ENCODE peak calls at places on chromosomes 16 and 17, in seven cellular contexts. F is gastrocnemius medialis, R is IMR-90, X is HCT116, S is ovary, Z is GM12878, P is right lobe of liver. W is an unnamed sample. For H3K9me3, the result is how much of the 10 kb centered on the place peaks cover.

GRCh38 chr17:48453447-48453846 is 23.4 kb upstream of the SKAP1 start:
- DNase-seq in S (no peak), R (no peak), F (no peak), X (no peak), Z (no peak), P (no peak), W (no peak)

GRCh38 chr16:84756830-84757229 is 57.0 kb downstream of the USP10 start:
- DNase-seq in Z (no peak), S (no peak), X (no peak), P (no peak), F (no peak), R (no peak), W (no peak)

GRCh38 chr16:1330260-1330914 is 3.1 kb upstream of the BAIAP3 start:
- DNase-seq in P (no peak), F (no peak), X (no peak), Z (no peak), R (no peak), S (no peak), W (no peak)

GRCh38 chr17:17067277-17067676 is 25.0 kb downstream of the MPRIP start:
- DNase-seq in Z (no peak), F (no peak), R (peak), X (no peak), S (no peak), P (peak), W (no peak)

GRCh38 chr17:42706732-42707131 is 24.4 kb downstream of the CNTNAP1 start:
- DNase-seq in X (no peak), P (no peak), S (no peak), F (no peak), Z (peak), R (no peak), W (no peak)

GRCh38 chr16:22206847-22207714 is 1.0 kb downstream of the EEF2K start:
- DNase-seq in R (peak), Z (peak), F (peak), X (no peak), S (peak), P (peak), W (peak)

GRCh38 chr16:74480150-74481029 is 59.1 kb upstream of the CLEC18B start:
- DNase-seq in S (peak), R (no peak), P (no peak), X (peak), Z (no peak), F (peak), W (peak)

GRCh38 chr17:41522301-41523224 is 3.9 kb upstream of the KRT15 start:
- DNase-seq in X (peak), S (no peak), Z (no peak), F (no peak), P (no peak), R (no peak), W (no peak)

GRCh38 chr17:17467720-17468119 is 9.1 kb upstream of the MED9 start:
- DNase-seq in X (no peak), Z (no peak), R (peak), F (no peak), P (no peak), S (no peak), W (no peak)

GRCh38 chr17:27944546-27945332 is 51.6 kb upstream of the LYRM9 start:
- DNase-seq in S (no peak), Z (peak), F (no peak), X (no peak), P (no peak), R (no peak), W (no peak)

GRCh38 chr16:80100846-80101451 is 439.8 kb upstream of the DYNLRB2 start:
- DNase-seq in Z (no peak), X (no peak), S (no peak), R (no peak), F (no peak), P (no peak), W (no peak)

GRCh38 chr17:77011173-77012011 is 129.4 kb upstream of the SEC14L1 start:
- DNase-seq in F (no peak), X (peak), P (no peak), Z (no peak), R (peak), S (no peak), W (peak)

DNA sequence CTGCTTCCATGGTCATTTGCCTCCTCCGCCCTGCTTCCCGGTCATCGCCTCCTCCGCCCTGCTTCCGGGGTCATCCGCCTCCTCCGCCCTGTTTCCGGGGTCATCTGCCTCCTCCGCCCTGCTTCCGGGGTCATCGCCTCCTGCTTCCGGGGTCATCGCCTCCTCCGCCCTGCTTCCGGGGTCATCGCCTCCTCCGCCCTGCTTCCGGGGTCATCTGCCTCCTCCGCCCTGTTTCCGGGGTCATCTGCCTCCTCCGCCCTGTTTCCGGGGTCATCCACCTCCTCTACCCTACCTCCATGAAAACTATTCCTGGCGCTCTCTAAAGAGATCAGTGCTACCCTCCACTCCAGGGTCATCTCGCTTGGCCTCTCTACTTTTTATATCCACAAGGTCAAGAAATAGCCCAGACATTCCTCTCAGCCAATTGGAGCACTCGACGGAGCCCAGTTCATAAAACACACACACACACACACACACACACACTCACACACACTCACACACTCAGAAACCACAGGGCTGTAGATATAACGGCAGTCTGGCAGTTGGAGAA is 44.8 kb downstream of the TRARG1 start:
- DNase-seq in R (no peak), X (no peak), F (no peak), P (no peak), S (no peak), Z (no peak), W (peak)
- TF ChIP-seq POLR2A in R (no peak), X (no peak), F (no peak), P (no peak), S (no peak), Z (no peak), W (no peak)

GRCh38 chr16:35198223-35199199 is 1739.1 kb downstream of the TP53TG3F start:
- DNase-seq in Z (no peak), P (no peak), R (no peak), X (no peak), S (no peak), F (no peak), W (no peak)
- H3K9me3 ChIP-seq in Z (under half), P (under half), R (under half), X (under half), S (under half), F (under half), W (under half)

DNA sequence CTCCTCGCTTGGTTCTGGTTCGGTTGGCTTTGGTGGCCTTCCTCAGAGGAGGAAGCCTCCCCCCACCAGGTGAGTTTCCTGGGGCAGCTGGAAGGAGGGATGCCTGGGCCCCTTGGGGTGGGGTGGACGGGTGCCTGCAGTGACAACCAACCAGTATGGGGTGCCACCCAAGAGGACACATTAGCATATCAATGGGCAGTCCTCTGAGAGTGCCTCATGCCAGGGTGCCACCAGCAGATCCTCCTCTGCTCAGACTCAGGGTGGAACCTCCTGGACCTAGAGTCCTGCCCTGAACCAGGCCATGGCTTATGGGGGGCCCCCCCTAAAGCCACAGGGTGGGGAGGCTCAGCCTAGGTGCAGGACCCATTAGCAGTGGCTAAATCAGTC is 2.7 kb downstream of the PPP1R1B start:
- DNase-seq in Z (no peak), P (no peak), S (no peak), X (no peak), R (no peak), F (no peak), W (no peak)
- TF ChIP-seq POLR2A in Z (no peak), P (no peak), S (no peak), X (no peak), R (no peak), F (no peak), W (no peak)

GRCh38 chr16:21179983-21180365 is 21.5 kb downstream of the LDAF1 start:
- DNase-seq in X (no peak), P (no peak), Z (no peak), R (no peak), F (no peak), S (no peak), W (no peak)
- H3K9me3 ChIP-seq in X (under half), P (under half), Z (under half), R (under half), F (under half), S (under half), W (under half)

W was measured in thyroid gland.